ENCODE peak calls at places on chromosomes 16 and 17, in four cellular contexts. C is GM23248, I is GM23338, Q is PC-9. Z is an unnamed sample. For H3K9me2, the result is how much of the 10 kb centered on the place peaks cover.

GRCh38 chr16:89324056-89325010 is 106.8 kb downstream of the ZNF778 start:
- DNase-seq in C (peak), I (no peak), Q (no peak), Z (no peak)

GRCh38 chr16:56310685-56311084 is 114.7 kb downstream of the AMFR start:
- DNase-seq in Q (no peak), I (no peak), C (no peak), Z (no peak)

GRCh38 chr16:53892155-53892554 is 188.2 kb downstream of the FTO start:
- DNase-seq in I (peak), C (peak), Q (peak), Z (peak)

GRCh38 chr16:72848759-72849664 is 198.9 kb downstream of the ZFHX3 start:
- DNase-seq in Q (peak), I (no peak), C (peak), Z (peak)

GRCh38 chr16:53031323-53031942 is 21.3 kb downstream of the CHD9NB start:
- DNase-seq in I (peak), Q (no peak), C (no peak), Z (no peak)

GRCh38 chr16:10756574-10756973 is 12.9 kb downstream of the NUBP1 start:
- DNase-seq in Q (no peak), C (no peak), I (no peak), Z (no peak)

GRCh38 chr17:79388556-79389295 is 222.1 kb downstream of the RBFOX3 start:
- DNase-seq in C (peak), I (peak), Q (peak), Z (peak)

GRCh38 chr17:34204402-34204801 is 50.7 kb upstream of the CCL2 start:
- DNase-seq in Q (no peak), I (no peak), C (no peak), Z (no peak)

GRCh38 chr16:11668590-11669379 is 530 bp downstream of the SNN start:
- DNase-seq in I (peak), Q (no peak), C (peak), Z (peak)

GRCh38 chr16:53043986-53044571 is 8.6 kb downstream of the CHD9NB start:
- DNase-seq in Q (peak), C (no peak), I (peak), Z (peak)

GRCh38 chr17:27586203-27586701 is 44.7 kb upstream of the LGALS9 start:
- DNase-seq in I (no peak), Q (no peak), C (peak), Z (peak)

GRCh38 chr16:85697441-85697840 is 8.7 kb upstream of the GINS2 start:
- DNase-seq in C (no peak), I (no peak), Q (no peak), Z (no peak)

GRCh38 chr17:5035356-5035755 is at the start of gene SLC52A1:
- DNase-seq in Q (no peak), I (peak), C (peak), Z (no peak)

GRCh38 chr16:3690991-3691720 is 26.2 kb downstream of the TRAP1 start:
- DNase-seq in Q (no peak), C (peak), I (peak), Z (no peak)

GRCh38 chr17:7577327-7578199 is 1.9 kb upstream of the CD68 start:
- DNase-seq in I (no peak), Q (no peak), C (no peak), Z (peak)

GRCh38 chr17:7579839-7580630 is 597 bp downstream of the CD68 start:
- DNase-seq in Q (no peak), C (no peak), I (no peak), Z (no peak)

GRCh38 chr17:7576432-7576937 is 3.0 kb upstream of the CD68 start:
- DNase-seq in C (peak), I (no peak), Q (no peak), Z (no peak)

GRCh38 chr17:7580631-7581554 is 1.5 kb downstream of the CD68 start:
- DNase-seq in I (peak), Q (no peak), C (no peak), Z (no peak)

GRCh38 chr17:7579001-7579838 is at the start of gene CD68:
- DNase-seq in I (peak), Q (peak), C (peak), Z (peak)
- H3K27ac ChIP-seq in I (peak), Q (peak), C (peak), Z (peak)

GRCh38 chr17:48149174-48150106 is 41.9 kb downstream of the SNX11 start:
- DNase-seq in Q (no peak), I (peak), C (no peak), Z (no peak)
- TF ChIP-seq EZH2 in Q (no peak), I (no peak), C (no peak), Z (no peak)

DNA sequence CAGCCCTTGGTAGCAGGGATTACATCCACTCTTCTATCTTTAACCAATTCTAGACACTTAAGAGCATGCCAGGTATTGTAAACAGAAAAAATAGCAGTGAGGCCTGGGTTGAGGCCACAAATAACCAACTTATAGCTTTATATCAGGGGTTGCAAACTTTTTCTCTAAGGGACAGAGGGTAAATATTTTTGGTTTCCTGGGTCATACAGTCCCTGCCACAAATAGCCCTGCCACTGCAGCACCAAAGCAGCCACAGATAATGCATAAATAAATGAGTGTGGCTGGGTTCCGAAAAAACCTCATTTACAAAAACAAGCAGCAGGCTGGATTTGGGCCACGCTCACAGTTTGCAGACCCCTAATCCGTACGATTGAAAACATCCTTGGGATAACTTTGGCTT is 46.7 kb downstream of the STAT3 start:
- DNase-seq in C (no peak), Q (no peak), I (no peak), Z (no peak)
- H3K9me2 ChIP-seq in C (under half), Q (under half), I (under half), Z (under half)

DNA sequence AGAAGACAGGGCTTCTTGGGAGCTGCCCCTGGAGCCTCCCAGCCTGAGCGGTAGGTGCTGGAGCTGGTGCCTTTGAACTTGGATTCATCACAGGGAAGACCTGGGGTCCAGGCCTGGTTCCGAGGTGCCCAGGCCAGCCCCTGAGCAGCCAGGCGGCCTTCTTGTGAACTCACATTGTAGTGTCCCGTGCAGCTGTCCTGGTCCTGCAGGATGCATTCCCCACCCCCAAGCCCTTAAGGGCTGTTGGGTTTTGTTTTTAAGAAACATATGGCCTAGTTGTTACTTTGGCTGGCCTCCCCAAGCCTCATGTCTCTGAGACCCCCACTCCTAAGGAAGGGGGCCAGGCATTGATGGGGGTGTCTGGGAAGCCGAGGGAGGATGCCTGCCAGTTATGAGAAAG is 70.9 kb downstream of the SREBF1 start:
- DNase-seq in Q (no peak), C (no peak), I (no peak), Z (no peak)
- H3K27ac ChIP-seq in Q (no peak), C (no peak), I (no peak), Z (peak)